ENCODE peak calls at places on chromosomes 1 and 21, in five cellular contexts. Z is SK-N-SH, N is K562, I is GM12878, U is HepG2. T is an unnamed sample.

GRCh38 chr1:207981976-207982375 is 71.1 kb upstream of the CD34 start:
- DNase-seq in Z (peak; percentile 49), I (no peak), U (peak; percentile 13), N (peak; percentile 69), T (peak; percentile 81)

GRCh38 chr1:52678961-52679897 is 18.9 kb downstream of the COA7 start:
- DNase-seq in N (no peak), I (no peak), Z (no peak), U (no peak), T (no peak)

GRCh38 chr1:112868191-112868590 is 87.8 kb downstream of the SLC16A1 start:
- DNase-seq in U (no peak), I (no peak), N (no peak), Z (no peak), T (no peak)

GRCh38 chr1:88961647-88962275 is 30.7 kb downstream of the KYAT3 start:
- DNase-seq in N (no peak), Z (no peak), I (no peak), U (no peak), T (no peak)

GRCh38 chr1:71294178-71294577 is 213.3 kb upstream of the ZRANB2 start:
- DNase-seq in N (no peak), U (no peak), I (no peak), Z (no peak), T (no peak)

GRCh38 chr1:47175227-47175934 is 14.5 kb downstream of the PDZK1IP1 start:
- DNase-seq in U (peak; percentile 64), Z (peak; percentile 72), N (peak; percentile 86), I (no peak), T (peak; percentile 82)

GRCh38 chr1:181318858-181319235 is 164.5 kb upstream of the CACNA1E start:
- DNase-seq in U (no peak), N (no peak), Z (no peak), I (no peak), T (no peak)

GRCh38 chr21:45209046-45209445 is 78.6 kb downstream of the POFUT2 start:
- DNase-seq in I (no peak), Z (no peak), U (no peak), N (no peak), T (no peak)

GRCh38 chr1:17914987-17915386 is 159.9 kb downstream of the ACTL8 start:
- DNase-seq in U (no peak), N (no peak), Z (no peak), I (no peak), T (no peak)

GRCh38 chr1:111769517-111770146 is 13.9 kb downstream of the DDX20 start:
- DNase-seq in N (peak; percentile 65), Z (peak; percentile 66), U (peak; percentile 65), I (peak; percentile 44), T (peak; percentile 62)

GRCh38 chr1:16719571-16720402 is 20.5 kb upstream of the RNU1-4 start:
- DNase-seq in U (no peak), Z (peak; percentile 24), I (no peak), N (peak; percentile 8), T (peak; percentile 4)

GRCh38 chr1:14945132-14946010 is 208.2 kb upstream of the TMEM51 start:
- DNase-seq in I (no peak), Z (peak; percentile 85), U (no peak), N (no peak), T (no peak)

GRCh38 chr1:55259906-55260608 is 44.9 kb upstream of the USP24 start:
- DNase-seq in Z (no peak), I (peak; percentile 39), N (no peak), U (no peak), T (no peak)

GRCh38 chr1:55257958-55258357 is 42.8 kb upstream of the USP24 start:
- DNase-seq in N (no peak), I (peak; percentile 45), U (no peak), Z (no peak), T (no peak)

DNA sequence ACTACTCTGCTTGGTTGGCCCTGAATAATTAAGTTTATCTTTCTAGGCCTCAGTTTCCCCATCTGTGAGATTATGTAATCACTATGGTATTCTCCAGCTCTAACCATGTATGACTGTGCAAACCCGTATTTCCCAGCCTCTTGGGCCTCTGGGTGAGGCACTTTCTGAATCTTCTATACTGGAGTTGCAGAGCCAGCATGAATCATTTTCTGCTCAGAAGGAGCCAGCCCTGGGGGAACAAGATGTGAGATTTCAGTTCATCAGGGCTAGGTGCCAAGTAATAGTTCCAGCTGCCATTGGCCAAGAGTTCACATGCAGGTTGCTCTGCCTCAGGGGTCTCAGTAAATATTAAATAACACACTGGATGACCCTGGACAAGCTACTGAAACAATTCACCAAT is 47.7 kb upstream of the USP24 start:
- DNase-seq in N (no peak), I (no peak), Z (no peak), U (no peak), T (no peak)
- TF ChIP-seq FOXM1 in N (no peak), I (no peak), Z (no peak), U (no peak), T (no peak)

GRCh38 chr1:83508485-83509151 is 490.3 kb downstream of the TTLL7 start:
- DNase-seq in N (no peak), U (no peak), I (peak; percentile 78), Z (no peak), T (no peak)

GRCh38 chr1:83512371-83513004 is 486.4 kb downstream of the TTLL7 start:
- DNase-seq in I (no peak), U (no peak), N (no peak), Z (no peak), T (no peak)

GRCh38 chr1:83515566-83516169 is 483.3 kb downstream of the TTLL7 start:
- DNase-seq in N (no peak), Z (no peak), U (no peak), I (no peak), T (no peak)

GRCh38 chr1:83509229-83509870 is 489.6 kb downstream of the TTLL7 start:
- DNase-seq in Z (no peak), U (no peak), N (no peak), I (no peak), T (no peak)

GRCh38 chr1:83511327-83511726 is 487.6 kb downstream of the TTLL7 start:
- DNase-seq in I (no peak), Z (no peak), U (no peak), N (no peak), T (no peak)
- TF ChIP-seq FOXM1 in I (no peak), Z (no peak), U (no peak), N (no peak), T (no peak)

GRCh38 chr1:45136984-45137383 is 69.4 kb downstream of the ZSWIM5 start:
- DNase-seq in I (no peak), Z (no peak), U (no peak), N (no peak), T (no peak)

GRCh38 chr1:45135339-45135738 is 71.1 kb downstream of the ZSWIM5 start:
- DNase-seq in I (no peak), N (no peak), Z (no peak), U (no peak), T (no peak)

GRCh38 chr1:45134468-45134873 is 71.9 kb downstream of the ZSWIM5 start:
- DNase-seq in N (no peak), I (no peak), Z (no peak), U (peak; percentile 97), T (no peak)
- TF ChIP-seq FOXM1 in N (no peak), I (no peak), Z (no peak), U (no peak), T (no peak)

DNA sequence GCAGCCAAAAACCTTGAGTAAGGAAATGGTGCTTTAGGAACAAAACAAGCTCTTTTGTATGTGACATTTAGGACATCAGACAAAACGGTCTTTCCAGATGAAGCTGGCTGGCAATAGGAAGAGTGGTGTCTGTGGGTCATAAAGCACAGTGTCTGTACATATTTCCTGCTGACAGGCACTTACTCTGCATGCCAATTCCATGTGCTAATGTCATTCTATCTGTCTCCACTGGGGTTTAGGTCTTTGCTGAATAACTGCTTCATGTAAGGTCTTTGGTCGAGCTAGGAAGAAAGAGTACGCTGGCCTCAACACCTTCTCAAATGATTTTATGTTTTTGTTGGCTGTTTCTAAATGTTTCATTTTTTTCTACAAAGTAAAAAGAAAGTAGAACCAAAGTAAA is 163.5 kb downstream of the BRINP2 start:
- DNase-seq in Z (peak; percentile 19), N (no peak), U (no peak), I (no peak), T (peak; percentile 36)
- TF ChIP-seq FOXM1 in Z (no peak), N (no peak), U (no peak), I (no peak), T (no peak)

GRCh38 chr1:210724768-210725167 is 396.1 kb downstream of the HHAT start:
- DNase-seq in I (no peak), Z (no peak), U (no peak), N (no peak), T (no peak)
- TF ChIP-seq FOXM1 in I (no peak), Z (no peak), U (no peak), N (no peak), T (no peak)

DNA sequence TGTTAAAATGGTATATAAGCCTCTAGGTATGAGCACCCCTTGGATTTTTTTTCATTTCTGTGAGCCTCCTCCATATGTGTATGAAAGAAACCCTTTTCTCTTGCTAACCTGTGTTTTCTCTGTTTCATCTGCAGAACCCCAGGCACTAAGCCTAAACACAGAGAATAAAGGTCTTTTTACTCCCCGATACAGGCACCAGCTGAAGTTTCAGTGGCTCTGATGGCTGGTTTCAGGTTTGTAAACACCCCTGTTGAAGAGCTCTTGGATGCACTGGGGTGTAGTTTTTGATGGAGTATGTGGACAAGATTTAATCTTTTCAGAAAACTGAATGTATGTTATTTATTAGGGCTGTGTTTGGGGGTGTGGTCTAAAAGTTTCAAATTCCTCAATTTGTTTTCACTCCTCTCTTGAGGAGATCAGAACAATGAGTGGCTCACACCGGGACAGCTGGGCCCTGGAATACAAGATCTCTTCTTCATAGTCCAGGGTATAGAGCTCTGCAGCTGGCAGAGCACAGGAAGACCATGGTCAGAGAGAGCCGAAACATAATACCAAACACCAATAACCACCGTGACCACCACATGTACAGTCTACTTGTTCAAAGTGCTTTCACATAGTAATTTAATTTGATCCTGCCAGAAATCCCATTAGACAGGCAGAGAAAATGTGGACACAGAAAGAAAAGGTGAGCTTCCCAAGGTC is 50.2 kb upstream of the VTCN1 start:
- DNase-seq in N (no peak), I (no peak), Z (no peak), U (no peak), T (no peak)
- TF ChIP-seq FOXM1 in N (no peak), I (no peak), Z (no peak), U (no peak), T (no peak)

DNA sequence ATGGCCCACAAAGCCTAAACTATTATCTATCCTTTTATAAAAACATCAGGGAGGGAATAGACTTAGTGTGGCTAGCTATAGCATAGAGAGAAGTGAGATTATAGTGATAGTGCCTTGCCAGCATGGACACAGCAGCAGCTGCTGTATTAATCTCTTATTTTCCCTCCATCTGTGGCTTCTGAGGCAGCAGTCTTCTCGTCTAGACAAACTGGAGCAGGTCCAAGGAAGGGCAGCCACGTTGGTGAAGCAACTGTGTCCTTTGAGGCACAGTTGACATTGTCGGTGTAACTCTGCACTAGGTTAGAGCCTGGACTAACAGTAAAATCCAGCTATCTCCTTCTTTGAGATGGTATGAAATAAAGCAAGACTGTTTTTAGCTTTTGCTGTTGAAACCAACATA is 131.3 kb downstream of the CACHD1 start:
- DNase-seq in Z (peak; percentile 47), I (no peak), N (no peak), U (no peak), T (no peak)
- TF ChIP-seq FOXM1 in Z (no peak), I (no peak), N (no peak), U (no peak), T (no peak)